ENCODE peak calls at places on chromosome 15, in nine cellular contexts. R, E, P, T, Z, X, U, W and Q are unnamed samples.

GRCh38 chr15:28918141-28918983 is 32.6 kb downstream of the APBA2 start:
- DNase-seq in P (no peak), X (peak), R (peak), E (no peak), T (no peak), W (no peak), U (no peak), Z (no peak), Q (no peak)

GRCh38 chr15:51270706-51271105 is 67.7 kb downstream of the CYP19A1 start:
- DNase-seq in Z (no peak), P (no peak), E (no peak), W (no peak), U (no peak), X (no peak), T (no peak), R (no peak), Q (no peak)

GRCh38 chr15:78620021-78620838 is 566 bp downstream of the CHRNA3 start:
- DNase-seq in R (peak), T (no peak), X (peak), E (no peak), U (no peak), P (no peak), Z (no peak), W (no peak), Q (no peak)

GRCh38 chr15:49506341-49506740 is 83.3 kb downstream of the FGF7 start:
- DNase-seq in W (no peak), P (no peak), T (no peak), U (no peak), E (no peak), R (no peak), X (no peak), Z (no peak), Q (no peak)

GRCh38 chr15:29089731-29090616 is 179.6 kb downstream of the NSMCE3 start:
- DNase-seq in T (no peak), P (no peak), E (no peak), R (peak), Z (no peak), W (no peak), U (no peak), X (no peak), Q (no peak)

GRCh38 chr15:89419370-89419984 is 76.9 kb downstream of the RHCG start:
- DNase-seq in X (peak), W (peak), E (peak), Z (no peak), T (peak), U (no peak), R (peak), P (no peak), Q (no peak)

GRCh38 chr15:51883436-51883835 is 54.0 kb downstream of the TMOD3 start:
- DNase-seq in T (no peak), W (no peak), Z (no peak), P (no peak), X (no peak), R (peak), E (no peak), U (no peak), Q (no peak)

GRCh38 chr15:25182098-25182478 is 227.3 kb downstream of the SNRPN start:
- DNase-seq in X (no peak), U (no peak), T (peak), Z (no peak), P (no peak), R (no peak), W (no peak), E (peak), Q (no peak)

GRCh38 chr15:63065262-63066234 is 23.0 kb downstream of the TPM1 start:
- DNase-seq in E (no peak), U (no peak), R (no peak), X (no peak), T (no peak), Z (no peak), P (no peak), W (no peak), Q (no peak)

GRCh38 chr15:25245801-25246622 is 192.8 kb downstream of the UBE3A start:
- DNase-seq in U (peak), P (no peak), Z (no peak), X (no peak), W (no peak), T (no peak), E (peak), R (no peak), Q (no peak)

GRCh38 chr15:39852237-39852636 is 67.8 kb downstream of the GPR176 start:
- DNase-seq in T (no peak), Z (no peak), U (no peak), E (no peak), R (peak), W (no peak), P (no peak), X (no peak), Q (no peak)

GRCh38 chr15:90465140-90465929 is 64.4 kb upstream of the CRTC3 start:
- DNase-seq in E (no peak), R (peak), U (no peak), T (no peak), X (no peak), P (no peak), Z (no peak), W (no peak), Q (no peak)

GRCh38 chr15:51203797-51204196 is 109.1 kb upstream of the TNFAIP8L3 start:
- DNase-seq in E (no peak), P (no peak), Z (no peak), R (peak), X (no peak), W (no peak), U (no peak), T (no peak), Q (no peak)

GRCh38 chr15:42696626-42697025 is 40.3 kb downstream of the CDAN1 start:
- DNase-seq in X (no peak), E (no peak), T (no peak), U (no peak), W (no peak), R (no peak), P (no peak), Z (no peak), Q (no peak)

GRCh38 chr15:39721893-39722292 is 60.7 kb downstream of the FSIP1 start:
- DNase-seq in U (no peak), Z (no peak), W (no peak), T (no peak), E (no peak), R (no peak), P (no peak), X (no peak), Q (no peak)

GRCh38 chr15:68232937-68233336 is 3.4 kb upstream of the CLN6 start:
- DNase-seq in W (no peak), E (no peak), Z (no peak), X (no peak), T (no peak), P (peak), U (no peak), R (no peak), Q (no peak)

GRCh38 chr15:79116771-79117170 is 26.2 kb upstream of the RASGRF1 start:
- DNase-seq in P (no peak), W (no peak), R (no peak), T (no peak), U (no peak), Z (no peak), X (no peak), E (no peak), Q (no peak)

GRCh38 chr15:42955518-42955917 is 34.9 kb upstream of the TTBK2 start:
- DNase-seq in W (no peak), Z (no peak), U (no peak), T (no peak), R (no peak), E (no peak), P (no peak), X (no peak), Q (no peak)

GRCh38 chr15:63461230-63461629 is 43.2 kb upstream of the USP3 start:
- DNase-seq in W (peak), P (no peak), X (peak), T (no peak), R (no peak), U (no peak), E (no peak), Z (no peak), Q (no peak)

GRCh38 chr15:48871536-48871935 is 6.4 kb upstream of the EID1 start:
- DNase-seq in R (peak), W (no peak), P (no peak), X (no peak), U (no peak), E (no peak), T (no peak), Z (no peak), Q (no peak)

GRCh38 chr15:23422946-23423708 is 23.9 kb downstream of the GOLGA6L2 start:
- DNase-seq in W (no peak), T (peak), X (no peak), U (no peak), P (no peak), E (peak), R (no peak), Z (no peak), Q (no peak)

GRCh38 chr15:88636654-88637053 is 2.2 kb upstream of the ISG20 start:
- DNase-seq in T (no peak), E (no peak), X (no peak), U (no peak), R (no peak), Z (no peak), W (no peak), P (no peak), Q (no peak)

GRCh38 chr15:38524156-38524555 is 40.5 kb downstream of the RASGRP1 start:
- DNase-seq in P (no peak), Z (no peak), U (no peak), X (no peak), T (no peak), R (no peak), E (no peak), W (no peak), Q (no peak)

GRCh38 chr15:101203029-101203428 is 48.8 kb downstream of the CHSY1 start:
- DNase-seq in E (no peak), U (no peak), X (no peak), Z (no peak), R (no peak), T (no peak), P (no peak), W (no peak), Q (no peak)

GRCh38 chr15:101201411-101202174 is 50.3 kb downstream of the CHSY1 start:
- DNase-seq in P (peak), Z (peak), E (peak), T (peak), X (peak), R (peak), W (peak), U (peak), Q (no peak)

GRCh38 chr15:101204744-101205535 is 46.9 kb downstream of the CHSY1 start:
- DNase-seq in E (no peak), W (no peak), X (no peak), P (no peak), T (no peak), Z (no peak), U (no peak), R (peak), Q (no peak)

GRCh38 chr15:101206173-101206572 is 45.7 kb downstream of the CHSY1 start:
- DNase-seq in E (no peak), X (no peak), R (peak), Z (no peak), T (no peak), W (no peak), U (no peak), P (no peak), Q (no peak)

GRCh38 chr15:101203607-101204006 is 48.2 kb downstream of the CHSY1 start:
- DNase-seq in E (no peak), W (no peak), Z (no peak), T (no peak), R (no peak), U (no peak), P (no peak), X (no peak), Q (no peak)
- TF ChIP-seq CTCF in E (no peak), W (no peak), Z (no peak), T (no peak), R (no peak), U (no peak), P (no peak), X (no peak), Q (no peak)

GRCh38 chr15:72379856-72380255 is 4.0 kb upstream of the HEXA start:
- DNase-seq in U (no peak), E (no peak), R (no peak), Z (no peak), P (no peak), X (no peak), T (no peak), W (no peak), Q (no peak)

GRCh38 chr15:72380743-72381142 is 4.9 kb upstream of the HEXA start:
- DNase-seq in W (no peak), R (no peak), P (no peak), X (no peak), E (no peak), U (no peak), Z (no peak), T (no peak), Q (no peak)

DNA sequence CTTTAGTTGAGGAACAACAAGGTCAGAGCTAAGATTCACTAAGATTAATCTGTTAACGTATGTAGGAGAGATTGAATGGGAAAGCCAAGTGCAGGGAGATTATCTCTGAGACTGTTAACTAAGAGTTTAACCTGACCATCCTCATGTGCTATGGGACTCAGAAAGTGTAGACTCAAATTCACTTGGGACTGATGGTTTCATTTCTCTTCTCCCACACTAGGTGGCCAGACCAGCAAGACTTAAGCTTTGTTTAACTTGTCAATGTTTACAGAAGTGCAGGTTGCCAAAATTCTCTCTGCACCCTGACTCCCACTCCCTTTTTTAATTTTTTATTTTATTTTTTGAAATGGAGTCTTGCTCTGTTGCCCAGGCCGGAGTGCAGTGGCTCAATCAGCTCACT is 6.3 kb upstream of the HEXA start:
- DNase-seq in T (no peak), X (no peak), U (no peak), W (peak), P (no peak), E (no peak), Z (peak), R (peak), Q (peak)
- TF ChIP-seq CTCF in T (no peak), X (no peak), U (no peak), W (no peak), P (no peak), E (no peak), Z (peak), R (peak), Q (peak)

GRCh38 chr15:80958818-80959495 is 30.7 kb downstream of the MESD start:
- DNase-seq in R (no peak), U (no peak), Z (no peak), E (no peak), P (no peak), T (no peak), X (no peak), W (no peak), Q (no peak)

GRCh38 chr15:80953001-80953952 is 36.3 kb downstream of the MESD start:
- DNase-seq in U (no peak), R (peak), Z (no peak), P (no peak), W (no peak), T (no peak), E (no peak), X (no peak), Q (no peak)

GRCh38 chr15:80957556-80957955 is 32.1 kb downstream of the MESD start:
- DNase-seq in T (no peak), X (no peak), U (no peak), E (no peak), W (no peak), R (peak), P (no peak), Z (no peak), Q (no peak)

GRCh38 chr15:80953953-80954778 is 35.5 kb downstream of the MESD start:
- DNase-seq in T (no peak), U (no peak), Z (no peak), P (no peak), E (no peak), R (peak), W (no peak), X (no peak), Q (no peak)

GRCh38 chr15:80957976-80958375 is 31.6 kb downstream of the MESD start:
- DNase-seq in X (no peak), P (no peak), E (no peak), R (peak), W (no peak), U (no peak), Z (no peak), T (no peak), Q (no peak)
- TF ChIP-seq CTCF in X (no peak), P (no peak), E (no peak), R (no peak), W (no peak), U (no peak), Z (no peak), T (no peak), Q (no peak)

DNA sequence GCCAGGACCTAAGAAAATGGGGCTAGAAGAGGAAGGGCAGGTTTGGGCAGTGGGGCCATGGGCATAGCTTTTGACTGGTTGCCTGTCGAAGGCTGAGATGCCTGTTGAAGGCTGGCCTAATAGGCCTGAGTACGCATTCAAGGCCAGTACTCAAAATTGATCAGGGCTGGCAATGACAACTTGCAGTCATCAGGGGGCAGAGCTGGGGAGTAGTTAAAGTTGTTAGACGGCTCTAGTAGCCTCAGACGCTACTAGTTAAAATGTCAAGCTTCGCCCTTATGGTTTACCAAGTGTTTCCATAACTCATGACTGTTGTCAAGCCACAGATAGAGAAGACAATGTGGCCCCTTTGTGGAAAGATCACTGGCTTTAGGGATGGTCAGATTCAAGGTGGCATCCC is 28.7 kb downstream of the SPG21 start:
- DNase-seq in Z (no peak), W (no peak), E (no peak), U (no peak), X (no peak), P (no peak), R (no peak), T (no peak), Q (no peak)
- TF ChIP-seq CTCF in Z (no peak), W (no peak), E (no peak), U (no peak), X (no peak), P (no peak), R (no peak), T (no peak), Q (no peak)

DNA sequence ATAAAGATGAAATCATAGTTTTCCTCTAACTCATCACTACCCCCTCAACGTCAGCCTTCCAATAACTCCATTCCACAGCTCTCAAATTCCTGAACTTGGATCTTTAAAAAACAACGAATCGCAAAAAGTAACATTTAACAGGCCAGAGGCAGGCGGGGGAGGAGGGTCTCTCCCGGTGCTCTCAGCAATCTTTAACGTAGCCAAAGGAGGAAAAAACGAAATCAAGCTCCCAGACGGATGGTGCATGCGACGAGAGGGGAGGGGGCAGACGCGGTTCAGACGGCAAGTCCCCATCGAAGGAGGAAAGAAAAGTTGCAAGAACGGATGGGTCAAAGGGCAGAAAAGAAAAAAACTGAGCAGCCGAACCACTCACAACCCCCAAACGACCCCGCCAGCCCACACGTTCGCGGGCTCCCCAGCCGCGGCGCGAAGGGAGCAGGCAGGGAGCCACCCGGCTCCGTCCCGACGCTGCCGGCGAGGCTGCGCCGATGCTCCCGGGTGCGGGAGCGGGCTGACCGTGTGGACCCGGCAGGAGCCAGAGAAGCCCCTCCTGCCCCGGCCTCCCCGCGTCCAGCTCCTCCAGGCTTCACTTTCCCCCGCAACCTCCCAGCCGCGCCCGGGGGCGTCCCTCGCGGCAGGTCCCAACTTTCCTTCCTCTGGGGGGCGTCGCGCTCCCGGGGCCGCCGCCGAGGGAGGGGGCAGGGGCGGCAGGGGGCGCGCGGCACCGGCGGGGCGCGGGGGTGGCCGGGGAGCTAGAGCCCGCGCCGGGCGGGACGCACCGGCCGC is 661 bp downstream of the PEAK1 start:
- DNase-seq in X (peak), W (peak), Z (no peak), E (peak), T (peak), U (peak), P (no peak), R (peak), Q (peak)
- TF ChIP-seq CTCF in X (no peak), W (peak), Z (peak), E (peak), T (peak), U (peak), P (no peak), R (no peak), Q (peak)

GRCh38 chr15:72202302-72202701 is 4.7 kb upstream of the GRAMD2A start:
- DNase-seq in R (no peak), P (no peak), X (no peak), T (no peak), Z (no peak), U (no peak), E (no peak), W (no peak), Q (no peak)
- TF ChIP-seq CTCF in R (no peak), P (no peak), X (no peak), T (no peak), Z (no peak), U (no peak), E (no peak), W (no peak), Q (no peak)

GRCh38 chr15:35487417-35487816 is 58.5 kb downstream of the DPH6 start:
- DNase-seq in U (no peak), R (no peak), Z (no peak), T (no peak), X (no peak), W (no peak), P (no peak), E (no peak), Q (no peak)

GRCh38 chr15:35495075-35495474 is 50.9 kb downstream of the DPH6 start:
- DNase-seq in T (no peak), Z (no peak), R (peak), W (no peak), X (no peak), P (no peak), U (no peak), E (no peak), Q (no peak)

GRCh38 chr15:35496585-35496984 is 49.4 kb downstream of the DPH6 start:
- DNase-seq in Z (no peak), P (no peak), R (no peak), X (no peak), U (no peak), W (no peak), E (no peak), T (no peak), Q (peak)

GRCh38 chr15:35491173-35491572 is 54.8 kb downstream of the DPH6 start:
- DNase-seq in R (no peak), E (no peak), P (no peak), T (no peak), W (no peak), X (no peak), U (no peak), Z (no peak), Q (no peak)

DNA sequence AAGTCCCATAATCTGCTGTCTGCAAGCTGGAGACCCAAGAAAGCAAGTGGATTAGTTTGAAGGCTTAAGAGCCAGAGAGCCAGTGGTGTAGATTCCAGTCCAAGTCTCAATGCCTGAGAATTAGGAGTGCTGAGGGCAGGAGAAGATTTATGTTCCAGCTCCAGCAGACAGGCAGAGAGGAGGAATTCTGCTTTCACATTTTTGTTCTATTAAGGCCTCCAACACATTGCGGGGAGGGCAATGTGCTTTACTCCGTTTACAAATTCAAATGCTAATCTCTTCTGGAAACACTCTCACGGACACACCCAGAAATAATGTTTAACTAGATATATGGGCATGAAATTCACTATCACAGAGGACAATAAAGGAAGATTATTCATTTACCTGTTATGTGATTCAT is 54.0 kb downstream of the DPH6 start:
- DNase-seq in Z (no peak), U (peak), X (no peak), T (no peak), W (no peak), E (no peak), R (no peak), P (no peak), Q (no peak)
- TF ChIP-seq CTCF in Z (no peak), U (no peak), X (no peak), T (no peak), W (no peak), E (no peak), R (no peak), P (no peak), Q (no peak)